ENCODE peak calls at places on chromosome 4, in four cellular contexts. U, C, O and F are unnamed samples.

GRCh38 chr4:8350841-8351461 is 81.4 kb downstream of the HTRA3 start:
- DNase-seq in O (no peak), C (no peak), U (no peak), F (no peak)

GRCh38 chr4:37767546-37767945 is 58.9 kb upstream of the PGM2 start:
- DNase-seq in O (no peak), C (peak; percentile 18), U (no peak), F (no peak)

GRCh38 chr4:52852696-52853095 is 9.4 kb upstream of the RASL11B start:
- DNase-seq in O (no peak), C (no peak), U (no peak), F (no peak)

GRCh38 chr4:22463179-22463578 is 52.7 kb downstream of the ADGRA3 start:
- DNase-seq in C (no peak), O (peak; percentile 9), U (no peak), F (no peak)

GRCh38 chr4:14906805-14907204 is 95.5 kb upstream of the CPEB2 start:
- DNase-seq in C (no peak), U (no peak), O (no peak), F (no peak)

GRCh38 chr4:3233391-3234071 is 15.4 kb upstream of the MSANTD1 start:
- DNase-seq in U (no peak), O (peak; percentile 25), C (no peak), F (no peak)

GRCh38 chr4:101823864-101824263 is 33.3 kb downstream of the BANK1 start:
- DNase-seq in C (no peak), U (no peak), O (no peak), F (no peak)

GRCh38 chr4:176320340-176320975 is 692 bp downstream of the SPCS3 start:
- DNase-seq in O (peak; percentile 88), C (peak; percentile 70), U (peak; percentile 48), F (peak; percentile 64)

GRCh38 chr4:572594-572993 is 3.5 kb downstream of the TMEM271 start:
- DNase-seq in C (no peak), U (no peak), O (no peak), F (no peak)

GRCh38 chr4:94833394-94833793 is 75.6 kb downstream of the BMPR1B start:
- DNase-seq in C (no peak), U (no peak), O (no peak), F (no peak)

GRCh38 chr4:168496834-168497233 is at the start of gene PALLD:
- DNase-seq in U (no peak), C (no peak), O (no peak), F (peak; percentile 23)

GRCh38 chr4:113822555-113823290 is 61.2 kb upstream of the CAMK2D start:
- DNase-seq in U (peak; percentile 80), O (no peak), C (no peak), F (no peak)

GRCh38 chr4:110164251-110164650 is 34.2 kb downstream of the ELOVL6 start:
- DNase-seq in U (no peak), O (no peak), C (no peak), F (no peak)

GRCh38 chr4:125321709-125322362 is 7.1 kb downstream of the FAT4 start:
- DNase-seq in C (no peak), U (no peak), O (no peak), F (no peak)

GRCh38 chr4:3475041-3475712 is 12.1 kb downstream of the DOK7 start:
- DNase-seq in O (no peak), C (no peak), U (no peak), F (no peak)

GRCh38 chr4:102299708-102300107 is 45.6 kb downstream of the SLC39A8 start:
- DNase-seq in C (peak; percentile 21), U (no peak), O (peak; percentile 79), F (peak; percentile 61)

GRCh38 chr4:150579591-150580234 is 2.2 kb upstream of the MAB21L2 start:
- DNase-seq in U (no peak), O (no peak), C (no peak), F (peak; percentile 55)

GRCh38 chr4:15893967-15894366 is 44.6 kb downstream of the FGFBP1 start:
- DNase-seq in O (no peak), C (no peak), U (no peak), F (no peak)

GRCh38 chr4:186104114-186104894 is at the start of gene FAM149A:
- DNase-seq in C (no peak), U (no peak), O (no peak), F (peak; percentile 22)

GRCh38 chr4:26503844-26504243 is 13.6 kb upstream of the CCKAR start:
- DNase-seq in O (no peak), U (no peak), C (no peak), F (no peak)

GRCh38 chr4:113784497-113785254 is 23.1 kb upstream of the CAMK2D start:
- DNase-seq in U (no peak), C (peak; percentile 83), O (no peak), F (no peak)

GRCh38 chr4:113849771-113850170 is 88.2 kb upstream of the CAMK2D start:
- DNase-seq in U (no peak), C (no peak), O (no peak), F (no peak)

GRCh38 chr4:148747721-148748268 is 305.6 kb upstream of the NR3C2 start:
- DNase-seq in C (no peak), O (no peak), U (no peak), F (no peak)

GRCh38 chr4:176883681-176884418 is 91.1 kb upstream of the VEGFC start:
- DNase-seq in C (no peak), O (no peak), U (no peak), F (no peak)

GRCh38 chr4:140243345-140243753 is 89.4 kb upstream of the MAML3 start:
- DNase-seq in C (no peak), U (peak; percentile 26), O (no peak), F (no peak)

GRCh38 chr4:39255266-39255665 is 72.9 kb downstream of the WDR19 start:
- DNase-seq in U (no peak), O (peak; percentile 21), C (peak; percentile 7), F (no peak)

GRCh38 chr4:107366900-107367299 is 330.8 kb upstream of the DKK2 start:
- DNase-seq in U (no peak), O (no peak), C (no peak), F (no peak)

GRCh38 chr4:20253799-20254409 is 2.2 kb downstream of the SLIT2 start:
- DNase-seq in U (no peak), C (no peak), O (no peak), F (no peak)

GRCh38 chr4:28536124-28536523 is 1675.5 kb downstream of the STIM2 start:
- DNase-seq in U (no peak), O (no peak), C (no peak), F (no peak)

GRCh38 chr4:36054750-36055467 is 189.4 kb downstream of the ARAP2 start:
- DNase-seq in U (no peak), C (no peak), O (no peak), F (no peak)

GRCh38 chr4:602559-602942 is 22.8 kb upstream of the PDE6B start:
- DNase-seq in U (no peak), O (peak; percentile 68), C (peak; percentile 60), F (peak; percentile 80)

GRCh38 chr4:120939693-120940092 is 17.2 kb upstream of the PRDM5 start:
- DNase-seq in U (no peak), O (no peak), C (no peak), F (no peak)

GRCh38 chr4:25694466-25694865 is 38.8 kb downstream of the SLC34A2 start:
- DNase-seq in C (no peak), O (no peak), U (no peak), F (no peak)

GRCh38 chr4:166324321-166324720 is 451.3 kb downstream of the TLL1 start:
- DNase-seq in U (no peak), C (peak; percentile 38), O (peak; percentile 0), F (peak; percentile 12)

GRCh38 chr4:56048621-56049427 is 100.1 kb downstream of the CEP135 start:
- DNase-seq in O (peak; percentile 75), U (peak; percentile 2), C (no peak), F (peak; percentile 80)

GRCh38 chr4:177339794-177340374 is 30.2 kb downstream of the NEIL3 start:
- DNase-seq in O (peak; percentile 26), C (peak; percentile 29), U (peak; percentile 4), F (peak; percentile 27)

GRCh38 chr4:168483786-168484185 is 3.5 kb upstream of the DDX60L start:
- DNase-seq in C (no peak), U (no peak), O (no peak), F (no peak)

GRCh38 chr4:132526652-132527051 is 622.4 kb upstream of the PCDH10 start:
- DNase-seq in U (no peak), O (no peak), C (no peak), F (no peak)

GRCh38 chr4:89338206-89338605 is 30.6 kb upstream of the GPRIN3 start:
- DNase-seq in C (no peak), O (no peak), U (no peak), F (no peak)
- TF ChIP-seq SP1 in C (no peak), O (no peak), U (no peak), F (no peak)

GRCh38 chr4:127959794-127960193 is 5.2 kb downstream of the MFSD8 start:
- DNase-seq in U (no peak), C (no peak), O (no peak), F (no peak)
- TF ChIP-seq FOXM1 in U (no peak), C (no peak), O (no peak), F (no peak)

GRCh38 chr4:137278431-137278830 is 253.9 kb downstream of the PCDH18 start:
- DNase-seq in O (no peak), C (no peak), U (no peak), F (no peak)

DNA sequence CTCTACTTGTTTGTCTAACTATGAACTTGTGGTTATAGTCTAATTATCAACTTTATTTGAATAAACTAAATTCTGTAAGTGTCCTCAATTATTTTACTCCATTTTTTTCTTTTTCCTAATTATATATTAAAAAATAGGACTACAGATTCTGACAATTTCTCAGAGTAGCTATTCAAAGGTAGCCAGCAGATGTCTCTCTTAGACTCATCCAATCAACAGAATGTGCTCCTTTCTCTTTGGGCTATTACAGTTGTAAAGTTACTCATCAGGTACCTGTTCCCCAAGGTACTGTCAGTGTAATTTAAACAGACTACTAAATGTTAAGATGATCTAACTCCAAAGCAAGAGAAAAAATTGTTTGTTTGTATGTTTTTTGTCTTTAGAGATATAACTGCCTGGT is 248.6 kb downstream of the PCDH18 start:
- DNase-seq in U (no peak), C (no peak), O (no peak), F (no peak)
- TF ChIP-seq SP1 in U (no peak), C (no peak), O (no peak), F (no peak)

GRCh38 chr4:13875160-13875559 is 247.6 kb upstream of the BOD1L1 start:
- DNase-seq in O (no peak), U (no peak), C (no peak), F (no peak)
- TF ChIP-seq FOXM1 in O (no peak), U (no peak), C (no peak), F (no peak)